ENCODE peak calls at places on chromosomes 13 and 19, in eight cellular contexts. A is mesendoderm, S is body of pancreas, C is endodermal cell, F is HCT116, P is mammary epithelial cell, N is stomach, R is heart left ventricle. K is an unnamed sample.
A peak's percentile ranks its signal among the peaks of the same experiment; 100 is the strongest.

GRCh38 chr19:55545913-55546495 is 661 bp upstream of the SBK3 start:
- DNase-seq in F (no peak), P (no peak), R (peak; percentile 69), S (no peak), A (no peak), C (no peak), N (no peak), K (no peak)

GRCh38 chr13:52879950-52880650 is 31.7 kb upstream of the PCDH8 start:
- DNase-seq in N (no peak), S (no peak), A (peak; percentile 25), P (no peak), C (peak; percentile 55), R (no peak), F (no peak), K (no peak)

GRCh38 chr13:36417328-36417727 is 15.0 kb upstream of the CCNA1 start:
- DNase-seq in R (no peak), S (no peak), N (no peak), F (no peak), A (no peak), C (no peak), P (no peak), K (no peak)

GRCh38 chr19:55738302-55738701 is at the start of gene NLRP9:
- DNase-seq in N (no peak), P (no peak), F (no peak), R (no peak), A (no peak), C (no peak), S (no peak), K (no peak)

GRCh38 chr19:7790416-7790815 is 27.4 kb downstream of the CLEC4M start:
- DNase-seq in P (no peak), A (no peak), C (no peak), S (no peak), F (no peak), N (no peak), R (no peak), K (no peak)

GRCh38 chr13:97212540-97213146 is 9.5 kb upstream of the MBNL2 start:
- DNase-seq in N (peak; percentile 42), C (peak; percentile 67), P (peak; percentile 67), A (peak; percentile 66), F (no peak), R (no peak), S (peak; percentile 48), K (no peak)

GRCh38 chr19:5994407-5995165 is 16.6 kb upstream of the RANBP3 start:
- DNase-seq in C (no peak), N (no peak), A (no peak), S (no peak), P (no peak), F (no peak), R (no peak), K (no peak)

GRCh38 chr13:41008349-41008980 is 10.7 kb downstream of the ELF1 start:
- DNase-seq in C (no peak), N (no peak), R (no peak), P (peak; percentile 76), F (no peak), S (no peak), A (no peak), K (no peak)

GRCh38 chr13:35388979-35389378 is 87.5 kb downstream of the MAB21L1 start:
- DNase-seq in S (no peak), R (no peak), A (peak; percentile 7), P (no peak), C (no peak), F (no peak), N (no peak), K (no peak)

GRCh38 chr19:40799558-40800338 is 757 bp downstream of the EGLN2 start:
- DNase-seq in C (no peak), A (peak; percentile 52), F (no peak), N (peak; percentile 42), S (peak; percentile 42), P (no peak), R (peak; percentile 87), K (no peak)

GRCh38 chr13:93775507-93776108 is 549.0 kb downstream of the GPC6 start:
- DNase-seq in C (no peak), F (no peak), P (no peak), A (no peak), N (no peak), R (no peak), S (no peak), K (no peak)

GRCh38 chr19:48683349-48683748 is 10.5 kb upstream of the NTN5 start:
- DNase-seq in C (no peak), A (no peak), F (no peak), P (no peak), R (peak; percentile 85), N (no peak), S (peak; percentile 25), K (no peak)

GRCh38 chr13:67353031-67353430 is 122.9 kb upstream of the PCDH9 start:
- DNase-seq in A (no peak), F (no peak), C (no peak), N (no peak), P (no peak), R (no peak), S (no peak), K (no peak)

GRCh38 chr13:36082396-36082795 is 48.8 kb downstream of the DCLK1 start:
- DNase-seq in R (no peak), S (no peak), P (no peak), A (no peak), C (no peak), F (no peak), N (no peak), K (no peak)

GRCh38 chr19:46478356-46478986 is 7.1 kb upstream of the PNMA8A start:
- DNase-seq in F (no peak), R (no peak), S (no peak), A (peak; percentile 80), N (no peak), P (peak; percentile 62), C (peak; percentile 68), K (no peak)

GRCh38 chr19:38844093-38844686 is 5.6 kb downstream of the HNRNPL start:
- DNase-seq in F (no peak), S (no peak), R (no peak), N (no peak), C (no peak), P (no peak), A (no peak), K (no peak)

GRCh38 chr13:41017744-41018582 is 1.2 kb downstream of the ELF1 start:
- DNase-seq in R (no peak), S (no peak), P (peak; percentile 19), C (no peak), F (no peak), A (no peak), N (no peak), K (no peak)

GRCh38 chr13:99297330-99297729 is 9.9 kb downstream of the GPR183 start:
- DNase-seq in R (no peak), C (no peak), F (no peak), P (no peak), S (no peak), A (no peak), N (no peak), K (no peak)

GRCh38 chr13:99298056-99298455 is 9.1 kb downstream of the GPR183 start:
- DNase-seq in C (no peak), N (no peak), S (no peak), P (no peak), R (no peak), A (no peak), F (no peak), K (no peak)

GRCh38 chr13:99295488-99296252 is 11.5 kb downstream of the GPR183 start:
- DNase-seq in P (no peak), A (no peak), S (no peak), R (no peak), F (no peak), N (no peak), C (no peak), K (no peak)

GRCh38 chr13:99294198-99294597 is 13.0 kb downstream of the GPR183 start:
- DNase-seq in N (no peak), A (no peak), S (no peak), F (no peak), R (no peak), C (no peak), P (no peak), K (no peak)

GRCh38 chr13:99296270-99296865 is 10.8 kb downstream of the GPR183 start:
- DNase-seq in F (no peak), P (no peak), A (no peak), C (no peak), S (no peak), R (no peak), N (no peak), K (no peak)
- H3K4me1 ChIP-seq in F (peaks cover 6% of the 10 kb centered on the region), P (no peaks in the 10 kb centered on the region), A (no peaks in the 10 kb centered on the region), C (no peaks in the 10 kb centered on the region), S (no peaks in the 10 kb centered on the region), R (no peaks in the 10 kb centered on the region), N (no peaks in the 10 kb centered on the region), K (peaks cover 5% of the 10 kb centered on the region)

GRCh38 chr13:24625324-24625723 is 54.9 kb upstream of the ATP12A start:
- DNase-seq in F (no peak), R (no peak), S (no peak), C (no peak), P (no peak), A (no peak), N (no peak), K (no peak)

GRCh38 chr13:24627090-24627714 is 53.0 kb upstream of the ATP12A start:
- DNase-seq in A (peak; percentile 82), N (peak; percentile 24), F (peak; percentile 4), C (peak; percentile 95), R (no peak), P (no peak), S (peak; percentile 26), K (no peak)

GRCh38 chr13:24625870-24626419 is 54.3 kb upstream of the ATP12A start:
- DNase-seq in A (no peak), S (no peak), F (no peak), P (no peak), C (no peak), N (peak; percentile 25), R (no peak), K (no peak)

GRCh38 chr13:24627864-24628418 is 52.3 kb upstream of the ATP12A start:
- DNase-seq in C (no peak), N (no peak), F (no peak), A (peak; percentile 51), R (no peak), S (no peak), P (no peak), K (no peak)

GRCh38 chr13:24626449-24626848 is 53.8 kb upstream of the ATP12A start:
- DNase-seq in N (peak; percentile 17), C (no peak), A (no peak), S (no peak), R (no peak), P (no peak), F (no peak), K (no peak)
- H3K4me1 ChIP-seq in N (peaks cover 10% of the 10 kb centered on the region), C (no peaks in the 10 kb centered on the region), A (no peaks in the 10 kb centered on the region), S (no peaks in the 10 kb centered on the region), R (no peaks in the 10 kb centered on the region), P (peaks cover 18% of the 10 kb centered on the region), F (peaks cover 9% of the 10 kb centered on the region), K (peaks cover 11% of the 10 kb centered on the region)

GRCh38 chr13:22422023-22422422 is 751.1 kb downstream of the FGF9 start:
- DNase-seq in S (no peak), F (no peak), R (no peak), A (no peak), C (no peak), P (no peak), N (no peak), K (no peak)
- H3K4me1 ChIP-seq in S (no peaks in the 10 kb centered on the region), F (no peaks in the 10 kb centered on the region), R (peaks cover 3% of the 10 kb centered on the region), A (no peaks in the 10 kb centered on the region), C (no peaks in the 10 kb centered on the region), P (no peaks in the 10 kb centered on the region), N (no peaks in the 10 kb centered on the region), K (no peaks in the 10 kb centered on the region)

DNA sequence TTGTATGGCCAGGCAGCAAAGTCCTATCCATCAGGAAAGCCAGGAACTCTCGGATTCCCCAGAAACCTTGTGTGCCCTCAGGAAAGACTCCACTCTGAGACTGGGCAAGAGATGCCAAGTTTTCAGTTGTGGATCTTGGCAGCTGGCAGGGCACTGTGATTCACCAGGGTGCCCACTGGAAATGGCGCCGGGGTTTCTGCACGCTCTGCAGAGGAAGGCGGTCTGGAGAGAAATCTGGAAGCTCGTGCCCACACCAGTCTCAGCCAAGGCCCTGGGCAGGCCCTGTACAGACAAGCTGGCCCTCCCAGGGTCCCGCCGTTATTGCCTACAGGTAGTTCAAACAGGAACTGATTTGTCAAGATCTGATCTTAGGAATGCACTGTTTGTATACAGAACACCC is 4.9 kb downstream of the NAPA start:
- DNase-seq in N (peak; percentile 67), P (peak; percentile 61), R (no peak), F (no peak), C (no peak), S (peak; percentile 62), A (no peak), K (no peak)
- H3K4me1 ChIP-seq in N (peaks cover 82% of the 10 kb centered on the region), P (peaks cover 31% of the 10 kb centered on the region), R (peaks cover 90% of the 10 kb centered on the region), F (peaks cover 17% of the 10 kb centered on the region), C (no peaks in the 10 kb centered on the region), S (peaks cover 82% of the 10 kb centered on the region), A (no peaks in the 10 kb centered on the region), K (peaks cover 49% of the 10 kb centered on the region)